ENCODE peak calls at places on chromosomes 12 and 14, in six cellular contexts. E, C, O, X, R and K are unnamed samples.

GRCh38 chr12:38664661-38665269 is 240.6 kb downstream of the CPNE8 start:
- DNase-seq in R (no peak), O (peak), X (peak), E (peak), C (peak), K (no peak)

GRCh38 chr12:120370343-120371243 is 1.6 kb upstream of the MSI1 start:
- DNase-seq in C (no peak), X (no peak), O (no peak), E (no peak), R (no peak), K (no peak)

GRCh38 chr14:59564356-59564755 is 12.3 kb downstream of the CCDC175 start:
- DNase-seq in R (no peak), X (no peak), C (no peak), E (no peak), O (no peak), K (no peak)

GRCh38 chr12:69916541-69917270 is 91.7 kb downstream of the MYRFL start:
- DNase-seq in E (no peak), O (no peak), R (no peak), C (no peak), X (no peak), K (no peak)

GRCh38 chr12:107369679-107370078 is 276.3 kb upstream of the CRY1 start:
- DNase-seq in O (no peak), R (no peak), E (no peak), X (no peak), C (no peak), K (no peak)

GRCh38 chr14:58749066-58749669 is 111.4 kb downstream of the DACT1 start:
- DNase-seq in R (peak), O (peak), E (peak), C (peak), X (no peak), K (no peak)

GRCh38 chr12:131088701-131089525 is 135.2 kb downstream of the ADGRD1 start:
- DNase-seq in E (no peak), C (no peak), O (no peak), X (no peak), R (no peak), K (no peak)

GRCh38 chr14:38553586-38553985 is 297.7 kb upstream of the CLEC14A start:
- DNase-seq in X (no peak), O (no peak), E (no peak), R (no peak), C (no peak), K (no peak)

GRCh38 chr12:57619434-57620244 is 8.4 kb downstream of the ARHGEF25 start:
- DNase-seq in C (no peak), X (no peak), O (no peak), E (no peak), R (no peak), K (peak)

GRCh38 chr12:79187032-79187431 is 322.5 kb downstream of the SYT1 start:
- DNase-seq in X (no peak), R (no peak), C (no peak), E (no peak), O (no peak), K (no peak)

GRCh38 chr12:64178122-64178521 is 44.0 kb downstream of the KICS2 start:
- DNase-seq in X (no peak), R (no peak), C (no peak), E (no peak), O (no peak), K (no peak)

GRCh38 chr14:26415618-26416123 is 182.2 kb downstream of the NOVA1 start:
- DNase-seq in X (no peak), R (no peak), O (no peak), E (no peak), C (no peak), K (no peak)

GRCh38 chr14:66078031-66078430 is 408.1 kb upstream of the CCDC196 start:
- DNase-seq in X (no peak), E (no peak), R (no peak), O (no peak), C (no peak), K (no peak)

GRCh38 chr14:104863923-104864266 is 1.2 kb upstream of the CEP170B start:
- DNase-seq in C (no peak), E (no peak), X (peak), R (no peak), O (no peak), K (no peak)

GRCh38 chr12:111368291-111368683 is 608 bp downstream of the PHETA1 start:
- DNase-seq in E (no peak), X (no peak), R (peak), C (no peak), O (no peak), K (no peak)

GRCh38 chr12:132435486-132436187 is 54.3 kb upstream of the FBRSL1 start:
- DNase-seq in X (no peak), E (no peak), R (no peak), O (no peak), C (no peak), K (no peak)

DNA sequence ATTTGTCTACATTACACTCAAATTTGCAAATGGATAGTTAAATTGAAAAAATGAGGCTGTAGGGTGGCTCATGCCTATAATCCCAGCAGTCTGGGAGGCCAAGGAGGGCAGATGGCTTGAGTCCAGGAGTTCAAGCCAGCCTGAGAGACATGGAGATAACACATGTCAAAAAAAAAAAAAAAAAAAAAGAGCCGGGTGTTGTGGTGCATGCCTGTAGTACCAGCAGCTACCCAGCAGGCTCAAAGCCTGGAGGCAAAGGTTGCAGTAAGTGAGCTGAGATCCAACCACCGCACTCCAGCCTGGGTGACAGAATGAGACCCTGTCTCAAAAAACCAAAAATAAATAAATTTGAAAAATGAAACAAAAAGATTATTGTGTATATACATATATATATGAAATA is 119.9 kb upstream of the MGAT4C start:
- DNase-seq in C (peak), R (no peak), E (no peak), O (peak), X (peak), K (no peak)
- TF ChIP-seq MAX in C (no peak), R (no peak), E (no peak), O (no peak), X (no peak), K (no peak)

DNA sequence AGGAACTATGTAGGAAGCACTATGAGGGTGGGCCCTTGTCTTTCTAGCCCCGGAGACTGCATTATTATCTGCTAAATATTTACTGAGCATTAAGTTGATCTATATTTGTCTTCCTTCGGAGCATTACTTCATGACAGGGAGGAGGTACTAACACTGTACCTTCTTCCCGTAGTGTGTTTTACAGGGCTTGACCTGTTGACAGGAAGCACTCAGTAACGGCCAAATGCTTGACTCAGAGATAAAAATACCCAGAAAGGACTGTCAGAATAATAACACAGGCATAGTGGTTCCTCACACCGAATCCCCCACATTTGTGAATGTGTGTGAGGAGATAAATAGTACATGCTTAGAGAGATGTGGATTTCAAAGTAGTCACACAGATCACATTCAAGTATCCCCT is 466.6 kb downstream of the EGLN3 start:
- DNase-seq in X (no peak), E (no peak), C (no peak), O (no peak), R (no peak), K (no peak)
- TF ChIP-seq SIN3A in X (no peak), E (no peak), C (no peak), O (no peak), R (no peak), K (no peak)

GRCh38 chr14:96538097-96538496 is 35.9 kb downstream of the PAPOLA start:
- DNase-seq in X (no peak), R (no peak), O (no peak), E (no peak), C (no peak), K (no peak)

GRCh38 chr14:96536807-96537206 is 34.6 kb downstream of the PAPOLA start:
- DNase-seq in O (no peak), C (no peak), X (no peak), R (no peak), E (no peak), K (no peak)

DNA sequence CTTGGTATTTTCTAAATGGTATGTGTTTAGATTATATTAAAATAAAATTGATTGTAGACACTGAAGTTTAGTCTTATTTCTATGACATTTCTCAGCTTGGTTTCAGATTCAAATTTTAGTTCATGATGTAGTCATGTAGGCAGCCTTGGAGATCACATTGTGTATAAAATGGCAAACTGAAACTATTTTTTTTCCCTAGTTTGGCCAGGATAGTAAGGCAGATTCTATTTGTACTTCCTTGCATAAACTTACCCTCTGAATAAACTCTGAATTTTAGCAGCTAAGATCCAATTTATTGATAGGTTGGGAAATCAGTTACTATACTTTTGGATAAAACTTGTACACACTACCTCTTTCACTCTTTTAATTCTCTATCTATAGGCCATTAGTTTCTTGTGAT is 30.4 kb downstream of the PAPOLA start:
- DNase-seq in C (no peak), E (no peak), X (no peak), O (no peak), R (no peak), K (no peak)
- TF ChIP-seq MAX in C (no peak), E (no peak), X (no peak), O (no peak), R (no peak), K (no peak)

DNA sequence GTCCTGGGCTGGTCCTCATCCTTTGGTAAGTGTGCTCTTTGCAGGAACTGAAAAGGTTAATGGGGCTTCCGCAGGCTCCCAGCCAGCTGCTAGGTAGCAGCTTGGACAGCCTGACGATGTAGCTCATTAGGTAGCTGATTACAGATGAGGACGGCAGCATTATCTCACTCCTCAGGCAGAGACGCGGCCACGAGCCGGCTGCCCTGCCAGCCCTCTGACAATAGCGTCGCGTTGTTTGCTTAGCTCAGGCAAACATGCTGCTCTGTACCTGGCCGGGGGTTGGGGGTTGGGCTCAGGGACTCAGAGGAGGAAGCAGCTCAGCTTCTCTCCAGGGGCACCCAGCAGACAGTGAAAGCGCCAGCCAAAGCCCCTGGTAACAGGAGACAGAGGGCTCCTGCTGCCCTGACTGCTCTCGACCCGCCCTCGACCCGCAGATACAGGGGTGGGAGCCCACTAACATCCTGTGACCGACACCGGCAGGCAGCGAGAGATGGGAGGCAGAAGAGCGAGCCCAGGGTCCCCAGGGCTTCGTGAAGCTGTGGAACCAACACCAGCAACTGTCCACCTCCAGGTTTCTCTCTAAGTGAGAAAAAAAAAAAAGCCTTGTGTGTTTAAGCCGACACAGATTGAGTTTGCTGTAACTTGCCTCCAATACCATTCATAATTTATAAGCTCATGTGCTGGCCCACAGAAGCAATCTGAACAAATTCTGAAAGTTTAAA is 53.4 kb upstream of the DLK1 start:
- DNase-seq in E (no peak), C (no peak), O (peak), X (peak), R (no peak), K (peak)
- TF ChIP-seq SIN3A in E (no peak), C (no peak), O (no peak), X (no peak), R (no peak), K (no peak)

GRCh38 chr12:56476143-56476542 is 7.8 kb downstream of the SPRYD4 start:
- DNase-seq in O (no peak), X (no peak), R (no peak), E (no peak), C (no peak), K (no peak)

GRCh38 chr12:56484566-56484965 is 3.4 kb downstream of the GLS2 start:
- DNase-seq in O (no peak), X (no peak), E (no peak), R (no peak), C (no peak), K (no peak)

GRCh38 chr12:56477521-56478225 is 9.3 kb downstream of the SPRYD4 start:
- DNase-seq in E (no peak), X (no peak), O (no peak), R (no peak), C (no peak), K (no peak)

GRCh38 chr12:56476972-56477432 is 8.6 kb downstream of the SPRYD4 start:
- DNase-seq in C (no peak), R (no peak), X (no peak), E (no peak), O (peak), K (no peak)

DNA sequence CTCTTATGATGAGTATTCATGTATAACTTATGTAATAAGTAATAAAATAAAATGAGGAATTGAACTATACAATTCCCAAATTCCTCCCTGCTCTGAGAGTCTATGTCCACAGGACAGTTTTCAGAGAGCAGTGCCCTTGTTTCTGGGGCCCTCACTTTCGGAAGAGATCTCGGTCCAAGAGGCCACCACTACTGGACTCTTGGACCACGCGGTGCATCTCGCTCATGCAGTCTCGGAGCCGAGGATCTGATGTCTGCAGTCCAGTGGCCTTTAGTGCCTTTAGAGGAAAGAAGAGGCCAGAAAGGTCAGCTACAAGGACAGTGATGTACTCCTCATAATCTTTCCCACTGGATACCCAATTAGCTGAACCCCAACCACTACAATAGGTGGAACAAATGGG is 8.3 kb downstream of the GLS2 start:
- DNase-seq in O (no peak), R (no peak), X (no peak), C (no peak), E (no peak), K (no peak)
- TF ChIP-seq MAX in O (no peak), R (no peak), X (no peak), C (no peak), E (no peak), K (no peak)

GRCh38 chr14:31927348-31927826 is 149.7 kb upstream of the ARHGAP5 start:
- DNase-seq in C (no peak), O (peak), E (no peak), X (no peak), R (no peak), K (no peak)
- TF ChIP-seq SIN3A in C (no peak), O (no peak), E (no peak), X (no peak), R (no peak), K (no peak)